ENCODE peak calls at places on chromosome X, in eight cellular contexts. E, N, V, M, X, S, J and T are unnamed samples.

GRCh38 chrX:139554991-139555675 is 24.6 kb downstream of the F9 start:
- DNase-seq in E (no peak), N (no peak), V (no peak), M (no peak), X (no peak), S (no peak), J (peak), T (no peak)

GRCh38 chrX:15098505-15098904 is 171.4 kb downstream of the ASB9 start:
- DNase-seq in E (no peak), N (no peak), V (no peak), M (no peak), X (no peak), S (no peak), J (no peak), T (no peak)

GRCh38 chrX:39158801-39159657 is 357.8 kb downstream of the MID1IP1 start:
- DNase-seq in E (no peak), N (peak), V (peak), M (peak), X (peak), S (no peak), J (no peak), T (peak)

GRCh38 chrX:9885150-9885549 is 82.0 kb upstream of the CLDN34 start:
- DNase-seq in E (no peak), N (no peak), V (peak), M (peak), X (no peak), S (peak), J (peak), T (no peak)

GRCh38 chrX:113391875-113392274 is 551.2 kb upstream of the AMOT start:
- DNase-seq in E (no peak), N (no peak), V (no peak), M (no peak), X (no peak), S (no peak), J (no peak), T (no peak)

GRCh38 chrX:136176399-136176825 is 29.1 kb downstream of the FHL1 start:
- DNase-seq in E (no peak), N (peak), V (peak), M (peak), X (peak), S (no peak), J (no peak), T (peak)

GRCh38 chrX:139207655-139208054 is 322.9 kb upstream of the F9 start:
- DNase-seq in E (no peak), N (no peak), V (no peak), M (no peak), X (no peak), S (no peak), J (no peak), T (no peak)

GRCh38 chrX:66004928-66005831 is 34.7 kb downstream of the VSIG4 start:
- DNase-seq in E (no peak), N (no peak), V (no peak), M (no peak), X (no peak), S (no peak), J (no peak), T (no peak)

GRCh38 chrX:10052906-10053625 is 85.9 kb downstream of the CLDN34 start:
- DNase-seq in E (no peak), N (no peak), V (no peak), M (no peak), X (peak), S (no peak), J (no peak), T (no peak)

GRCh38 chrX:24498181-24498580 is 33.1 kb downstream of the PDK3 start:
- DNase-seq in E (peak), N (no peak), V (peak), M (peak), X (peak), S (no peak), J (no peak), T (no peak)

GRCh38 chrX:20620301-20620700 is 353.6 kb upstream of the RPS6KA3 start:
- DNase-seq in E (no peak), N (no peak), V (peak), M (peak), X (no peak), S (no peak), J (no peak), T (no peak)

GRCh38 chrX:22699591-22700091 is 300.1 kb upstream of the DDX53 start:
- DNase-seq in E (no peak), N (no peak), V (peak), M (peak), X (peak), S (no peak), J (no peak), T (no peak)

GRCh38 chrX:3711331-3711917 is 2.0 kb downstream of the PRKX start:
- DNase-seq in E (no peak), N (no peak), V (no peak), M (no peak), X (no peak), S (no peak), J (peak), T (no peak)

GRCh38 chrX:13938053-13938765 is 91.5 kb downstream of the GEMIN8 start:
- DNase-seq in E (no peak), N (no peak), V (no peak), M (no peak), X (no peak), S (peak), J (peak), T (no peak)

GRCh38 chrX:1909419-1910206 is 294.8 kb downstream of the ASMT start:
- DNase-seq in E (no peak), N (no peak), V (no peak), M (no peak), X (no peak), S (no peak), J (no peak), T (no peak)

GRCh38 chrX:18966624-18967023 is 17.3 kb downstream of the PHKA2 start:
- DNase-seq in E (no peak), N (no peak), V (no peak), M (no peak), X (no peak), S (no peak), J (no peak), T (no peak)

GRCh38 chrX:29024813-29025342 is 437.6 kb downstream of the IL1RAPL1 start:
- DNase-seq in E (no peak), N (no peak), V (no peak), M (no peak), X (no peak), S (no peak), J (no peak), T (no peak)

GRCh38 chrX:17860811-17861495 is at the start of gene RAI2:
- DNase-seq in E (no peak), N (no peak), V (no peak), M (no peak), X (no peak), S (peak), J (no peak), T (no peak)

GRCh38 chrX:118211891-118212816 is 95.5 kb upstream of the KLHL13 start:
- DNase-seq in E (no peak), N (no peak), V (no peak), M (no peak), X (no peak), S (no peak), J (peak), T (no peak)

GRCh38 chrX:50470103-50471031 is at the start of gene DGKK:
- DNase-seq in E (no peak), N (no peak), V (no peak), M (no peak), X (no peak), S (peak), J (no peak), T (no peak)

GRCh38 chrX:3712080-3712869 is 1.2 kb downstream of the PRKX start:
- DNase-seq in E (no peak), N (no peak), V (peak), M (peak), X (no peak), S (peak), J (peak), T (no peak)

GRCh38 chrX:69024931-69025330 is 140.3 kb downstream of the PJA1 start:
- DNase-seq in E (peak), N (no peak), V (peak), M (peak), X (peak), S (peak), J (no peak), T (no peak)

GRCh38 chrX:47991263-47992092 is 12.3 kb downstream of the ZNF182 start:
- DNase-seq in E (no peak), N (peak), V (peak), M (peak), X (peak), S (no peak), J (no peak), T (peak)

GRCh38 chrX:110383414-110383813 is 24.8 kb downstream of the RTL9 start:
- DNase-seq in E (no peak), N (no peak), V (peak), M (peak), X (peak), S (no peak), J (no peak), T (peak)

GRCh38 chrX:21770631-21771321 is 12.9 kb upstream of the SMPX start:
- DNase-seq in E (no peak), N (no peak), V (no peak), M (no peak), X (no peak), S (no peak), J (no peak), T (no peak)

GRCh38 chrX:54930291-54931049 is 9.8 kb downstream of the TRO start:
- DNase-seq in E (no peak), N (no peak), V (no peak), M (no peak), X (no peak), S (no peak), J (no peak), T (no peak)

GRCh38 chrX:101260435-101260834 is 30.7 kb downstream of the TAF7L start:
- DNase-seq in E (no peak), N (no peak), V (no peak), M (peak), X (peak), S (peak), J (no peak), T (no peak)

GRCh38 chrX:41293269-41293668 is 40.7 kb upstream of the DDX3X start:
- DNase-seq in E (no peak), N (no peak), V (no peak), M (no peak), X (no peak), S (no peak), J (no peak), T (no peak)
- TF ChIP-seq CTCF in E (no peak), N (peak), V (peak), M (peak), X (peak), S (no peak), J (peak), T (no peak)

GRCh38 chrX:7927259-7928167 is at the start of gene PNPLA4:
- DNase-seq in E (peak), N (peak), V (peak), M (peak), X (peak), S (peak), J (peak), T (peak)
- TF ChIP-seq CTCF in E (no peak), N (no peak), V (peak), M (no peak), X (no peak), S (no peak), J (peak), T (peak)

DNA sequence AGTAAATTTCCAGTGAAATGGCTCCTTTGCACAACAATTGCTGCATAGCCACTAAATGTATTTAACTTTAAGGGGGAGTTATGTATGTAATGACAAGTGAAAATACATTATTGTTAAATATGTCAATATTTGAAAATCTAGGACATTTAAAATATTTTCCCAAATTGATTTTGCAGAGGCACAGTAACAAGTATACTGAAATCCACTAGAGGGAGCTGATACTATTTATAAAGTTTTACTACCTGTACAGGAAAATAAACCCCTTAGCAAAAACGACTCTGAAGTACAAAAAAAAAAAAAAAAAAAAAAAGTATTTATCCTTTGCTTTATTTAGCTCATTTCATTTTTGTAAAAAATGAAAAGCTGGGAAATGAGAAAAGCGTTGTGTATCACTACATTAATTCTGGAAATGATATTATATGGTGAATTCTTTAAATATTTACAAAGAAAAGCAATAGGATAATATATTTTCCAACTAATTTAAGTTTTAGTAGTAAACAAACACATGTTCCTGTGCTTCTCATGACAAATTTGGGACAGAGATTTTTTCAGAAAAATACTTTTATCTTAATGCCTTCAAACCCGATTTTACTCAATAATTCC is 727.7 kb downstream of the DMD start:
- DNase-seq in E (no peak), N (no peak), V (no peak), M (no peak), X (no peak), S (peak), J (no peak), T (no peak)
- TF ChIP-seq CTCF in E (peak), N (peak), V (peak), M (peak), X (peak), S (no peak), J (peak), T (no peak)

DNA sequence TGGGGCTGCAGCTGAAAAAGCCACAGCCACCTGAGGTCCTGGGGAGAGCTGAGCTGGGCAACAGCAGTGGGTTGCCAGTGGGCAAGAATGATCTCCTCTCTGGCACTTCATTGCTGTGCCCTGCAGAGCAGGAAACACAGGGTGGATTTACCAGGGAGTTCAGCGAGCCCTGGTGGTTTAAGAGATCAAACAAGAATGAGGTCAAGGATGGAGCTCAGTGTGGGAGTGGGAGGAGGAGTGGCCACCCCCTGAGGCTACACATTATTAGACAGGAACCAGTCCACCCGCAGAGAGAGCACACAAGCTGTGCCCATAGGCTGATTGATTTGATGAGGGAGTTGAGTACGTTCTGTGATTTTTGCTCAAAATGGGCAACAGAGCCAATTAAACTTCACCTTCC is 47.3 kb downstream of the FRMPD3 start:
- DNase-seq in E (no peak), N (no peak), V (no peak), M (no peak), X (no peak), S (no peak), J (no peak), T (no peak)
- TF ChIP-seq CTCF in E (no peak), N (no peak), V (no peak), M (no peak), X (no peak), S (no peak), J (no peak), T (no peak)

DNA sequence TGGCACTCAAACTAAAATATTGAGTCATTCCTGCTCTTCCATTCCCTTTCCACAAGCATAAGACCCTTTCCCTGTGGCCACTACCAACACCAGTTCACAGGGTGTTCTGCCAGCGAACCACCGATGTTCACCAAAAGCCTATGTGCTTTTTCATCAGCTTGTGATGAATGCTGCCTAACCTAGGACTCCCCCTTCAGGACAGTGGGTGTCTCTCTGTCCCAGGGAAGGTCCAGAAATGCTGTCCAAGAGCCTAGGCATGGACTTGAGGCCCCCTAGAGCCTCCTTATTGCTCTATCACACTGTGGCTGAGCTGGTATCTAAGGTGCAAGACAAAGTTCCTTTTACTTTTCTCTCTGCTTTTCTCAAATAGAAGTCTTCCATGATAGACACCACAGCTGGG is 1015.6 kb downstream of the PCDH19 start:
- DNase-seq in E (no peak), N (no peak), V (no peak), M (no peak), X (no peak), S (peak), J (no peak), T (no peak)
- TF ChIP-seq CTCF in E (no peak), N (no peak), V (no peak), M (no peak), X (no peak), S (no peak), J (peak), T (no peak)

DNA sequence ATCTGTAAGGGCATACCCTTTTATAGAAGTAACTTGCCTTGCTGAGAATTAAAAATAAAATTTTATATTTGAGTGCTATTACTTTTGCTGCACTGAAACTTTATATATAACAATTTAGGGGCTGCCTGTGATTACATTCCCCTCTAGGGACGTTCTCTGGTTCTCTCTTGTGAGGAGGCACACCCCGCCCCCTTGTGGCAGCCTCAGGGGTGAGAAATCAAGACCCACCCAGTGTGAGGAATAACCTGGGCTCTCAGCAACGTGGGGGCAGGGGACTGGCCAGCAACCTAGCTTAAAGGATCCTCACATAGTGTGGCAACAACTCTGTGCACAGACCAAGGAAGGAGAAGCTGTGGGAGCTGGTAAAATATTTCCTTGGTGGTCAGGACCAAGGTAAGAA is 43.7 kb downstream of the MAGEA9 start:
- DNase-seq in E (no peak), N (no peak), V (peak), M (peak), X (no peak), S (peak), J (no peak), T (no peak)
- TF ChIP-seq CTCF in E (no peak), N (peak), V (peak), M (peak), X (peak), S (peak), J (peak), T (peak)